ENCODE peak calls at places on chromosomes 4 and X, in six cellular contexts. A is aorta, Z is Peyer's patch, B is right atrium auricular region, K is IMR-90, Y is BJ. J is an unnamed sample.
A peak's percentile ranks its signal among the peaks of the same experiment; 100 is the strongest.

GRCh38 chrX:44874481-44875184 is 1.6 kb downstream of the KDM6A start:
- DNase-seq in A (no peak), Z (peak; percentile 64), B (no peak), K (peak; percentile 49), Y (no peak), J (no peak)

GRCh38 chr4:6905501-6905900 is 4.1 kb upstream of the TBC1D14 start:
- DNase-seq in A (no peak), Z (peak; percentile 43), B (no peak), K (no peak), Y (no peak), J (no peak)

GRCh38 chr4:92840880-92841279 is 537.1 kb downstream of the GRID2 start:
- DNase-seq in A (no peak), Z (no peak), B (no peak), K (no peak), Y (no peak), J (no peak)

GRCh38 chr4:7300711-7301095 is 108.4 kb downstream of the SORCS2 start:
- DNase-seq in A (peak; percentile 52), Z (no peak), B (no peak), K (no peak), Y (no peak), J (no peak)

GRCh38 chrX:41001327-41001726 is 83.9 kb upstream of the USP9X start:
- DNase-seq in A (no peak), Z (no peak), B (no peak), K (no peak), Y (no peak), J (no peak)

GRCh38 chrX:71096702-71097032 is 1.0 kb downstream of the FOXO4 start:
- DNase-seq in A (no peak), Z (no peak), B (no peak), K (no peak), Y (no peak), J (no peak)

GRCh38 chrX:36961590-36961989 is 46.6 kb upstream of the FAM47C start:
- DNase-seq in A (no peak), Z (no peak), B (no peak), K (no peak), Y (no peak), J (no peak)

GRCh38 chrX:74160816-74161215 is 143.2 kb upstream of the ZCCHC13 start:
- DNase-seq in A (no peak), Z (no peak), B (no peak), K (no peak), Y (no peak), J (no peak)

GRCh38 chrX:36957425-36958328 is 50.5 kb upstream of the FAM47C start:
- DNase-seq in A (peak; percentile 70), Z (no peak), B (no peak), K (no peak), Y (no peak), J (no peak)

GRCh38 chrX:19739683-19740082 is 147.7 kb downstream of the SH3KBP1 start:
- DNase-seq in A (peak; percentile 79), Z (peak; percentile 74), B (peak; percentile 64), K (peak; percentile 73), Y (peak; percentile 27), J (no peak)

GRCh38 chr4:141154725-141155124 is 21.5 kb upstream of the RNF150 start:
- DNase-seq in A (no peak), Z (no peak), B (no peak), K (peak; percentile 39), Y (no peak), J (no peak)

GRCh38 chr4:133149932-133150642 is 993 bp downstream of the PCDH10 start:
- DNase-seq in A (no peak), Z (no peak), B (no peak), K (no peak), Y (no peak), J (peak; percentile 66)

GRCh38 chr4:38560763-38561558 is 103.0 kb upstream of the KLF3 start:
- DNase-seq in A (no peak), Z (no peak), B (no peak), K (no peak), Y (no peak), J (no peak)

GRCh38 chr4:48102303-48102702 is 31.7 kb downstream of the TXK start:
- DNase-seq in A (no peak), Z (no peak), B (no peak), K (no peak), Y (no peak), J (no peak)

GRCh38 chr4:184856277-184856609 is 30.5 kb upstream of the ACSL1 start:
- DNase-seq in A (no peak), Z (no peak), B (no peak), K (no peak), Y (no peak), J (no peak)

GRCh38 chr4:41814565-41814964 is 66.0 kb upstream of the PHOX2B start:
- DNase-seq in A (no peak), Z (no peak), B (no peak), K (peak; percentile 21), Y (no peak), J (no peak)

GRCh38 chr4:186105721-186106335 is 1.3 kb downstream of the FAM149A start:
- DNase-seq in A (no peak), Z (peak; percentile 54), B (no peak), K (no peak), Y (no peak), J (no peak)

GRCh38 chr4:91256043-91256442 is 1047.7 kb upstream of the GRID2 start:
- DNase-seq in A (no peak), Z (no peak), B (no peak), K (no peak), Y (no peak), J (no peak)

GRCh38 chr4:113678651-113679050 is 82.9 kb downstream of the CAMK2D start:
- DNase-seq in A (no peak), Z (no peak), B (no peak), K (peak; percentile 25), Y (no peak), J (no peak)

GRCh38 chrX:136767104-136767941 is 13.4 kb downstream of the ARHGEF6 start:
- DNase-seq in A (peak; percentile 88), Z (peak; percentile 73), B (no peak), K (peak; percentile 37), Y (no peak), J (peak; percentile 85)

GRCh38 chr4:100391913-100392312 is 125.9 kb downstream of the EMCN start:
- DNase-seq in A (no peak), Z (no peak), B (no peak), K (peak; percentile 43), Y (no peak), J (no peak)

GRCh38 chr4:77697860-77698599 is 92.4 kb downstream of the CXCL13 start:
- DNase-seq in A (no peak), Z (peak; percentile 65), B (no peak), K (peak; percentile 67), Y (no peak), J (no peak)

GRCh38 chr4:17616283-17616682 is 1.8 kb downstream of the MED28 start:
- DNase-seq in A (no peak), Z (no peak), B (no peak), K (no peak), Y (no peak), J (no peak)
- H3K4me3 ChIP-seq in A (no peak overlapping the region), Z (peak overlapping the region; percentile 19), B (peak overlapping the region; percentile 8), K (no peak overlapping the region), Y (no peak overlapping the region), J (peak overlapping the region; percentile 77)

GRCh38 chrX:629230-630006 is 1.2 kb upstream of the SHOX start:
- DNase-seq in A (peak; percentile 52), Z (peak; percentile 19), B (no peak), K (no peak), Y (no peak), J (no peak)

GRCh38 chrX:632391-633042 is 1.9 kb downstream of the SHOX start:
- DNase-seq in A (peak; percentile 61), Z (no peak), B (no peak), K (no peak), Y (no peak), J (no peak)

GRCh38 chrX:630922-631496 is 418 bp downstream of the SHOX start:
- DNase-seq in A (peak; percentile 68), Z (no peak), B (no peak), K (no peak), Y (no peak), J (no peak)

GRCh38 chrX:627995-628394 is 2.6 kb upstream of the SHOX start:
- DNase-seq in A (no peak), Z (no peak), B (no peak), K (no peak), Y (no peak), J (no peak)

GRCh38 chrX:630007-630921 is at the start of gene SHOX:
- DNase-seq in A (peak; percentile 57), Z (peak; percentile 30), B (no peak), K (no peak), Y (peak; percentile 81), J (no peak)
- H3K4me3 ChIP-seq in A (no peak within 1 kb of the TSS), Z (no peak within 1 kb of the TSS), B (no peak within 1 kb of the TSS), K (no peak within 1 kb of the TSS), Y (peak within 1 kb of the TSS; percentile 94), J (no peak within 1 kb of the TSS)

GRCh38 chrX:57984620-57985019 is 74.4 kb upstream of the ZXDA start:
- DNase-seq in A (no peak), Z (no peak), B (no peak), K (no peak), Y (no peak), J (no peak)
- H3K4me3 ChIP-seq in A (no peak overlapping the region), Z (no peak overlapping the region), B (no peak overlapping the region), K (no peak overlapping the region), Y (no peak overlapping the region), J (no peak overlapping the region)

GRCh38 chr4:15754323-15754722 is 23.8 kb upstream of the CD38 start:
- DNase-seq in A (no peak), Z (no peak), B (no peak), K (peak; percentile 77), Y (no peak), J (no peak)
- H3K4me3 ChIP-seq in A (no peak overlapping the region), Z (no peak overlapping the region), B (no peak overlapping the region), K (no peak overlapping the region), Y (no peak overlapping the region), J (no peak overlapping the region)

DNA sequence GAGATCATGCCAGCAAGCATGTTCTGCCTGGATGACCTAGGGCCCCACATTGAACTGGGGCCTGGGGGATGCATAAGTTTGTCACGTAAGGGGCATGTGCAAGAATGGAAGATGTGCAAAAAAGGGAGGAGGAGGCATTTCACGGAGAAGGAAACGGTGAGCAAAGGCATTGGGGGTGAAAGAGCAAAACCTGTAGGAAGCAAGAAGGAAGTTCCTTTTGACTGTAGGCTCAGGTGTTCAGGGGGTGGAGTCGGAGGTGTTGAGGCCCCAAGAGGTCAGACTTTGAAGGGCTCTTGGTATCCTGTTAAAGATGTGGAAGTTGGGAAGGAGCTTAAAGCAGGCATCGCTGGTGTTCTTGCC is 625 bp upstream of the SCARB2 start:
- DNase-seq in A (no peak), Z (peak; percentile 64), B (no peak), K (no peak), Y (no peak), J (no peak)
- H3K4me3 ChIP-seq in A (peak overlapping the region; percentile 4), Z (peak overlapping the region; percentile 75), B (peak overlapping the region; percentile 81), K (peak overlapping the region; percentile 87), Y (peak overlapping the region; percentile 45), J (peak overlapping the region; percentile 96)